ENCODE peak calls at places on chromosomes 2 and 18, in ten cellular contexts. One of them, this sample, is unnamed.

GRCh38 chr2:84435331-84436081 is 23.6 kb downstream of the SUCLG1 start:
- DNase-seq in fibroblast of the aortic adventitia: peak
- DNase-seq in GM06990: no peak
- DNase-seq in cardiac muscle cell: no peak
- DNase-seq in epithelial cell of esophagus: no peak
- DNase-seq in GM12865: no peak
- DNase-seq in fibroblast of pulmonary artery: peak
- DNase-seq in tibial artery: no peak
- DNase-seq in A549: no peak
- DNase-seq in effector memory CD4-positive, alpha-beta T cell: no peak
- DNase-seq in this sample: no peak

GRCh38 chr2:167855211-167855610 is 392.2 kb downstream of the STK39 start:
- DNase-seq in fibroblast of the aortic adventitia: no peak
- DNase-seq in GM06990: no peak
- DNase-seq in cardiac muscle cell: no peak
- DNase-seq in epithelial cell of esophagus: no peak
- DNase-seq in GM12865: no peak
- DNase-seq in fibroblast of pulmonary artery: no peak
- DNase-seq in tibial artery: no peak
- DNase-seq in A549: no peak
- DNase-seq in effector memory CD4-positive, alpha-beta T cell: no peak
- DNase-seq in this sample: no peak

GRCh38 chr2:8553643-8554042 is 128.2 kb upstream of the ID2 start:
- DNase-seq in fibroblast of the aortic adventitia: no peak
- DNase-seq in GM06990: no peak
- DNase-seq in cardiac muscle cell: no peak
- DNase-seq in epithelial cell of esophagus: no peak
- DNase-seq in GM12865: no peak
- DNase-seq in fibroblast of pulmonary artery: no peak
- DNase-seq in tibial artery: no peak
- DNase-seq in A549: no peak
- DNase-seq in effector memory CD4-positive, alpha-beta T cell: no peak
- DNase-seq in this sample: no peak

GRCh38 chr2:219124379-219125110 is 36.1 kb downstream of the NHEJ1 start:
- DNase-seq in fibroblast of the aortic adventitia: peak
- DNase-seq in GM06990: no peak
- DNase-seq in cardiac muscle cell: no peak
- DNase-seq in epithelial cell of esophagus: no peak
- DNase-seq in GM12865: no peak
- DNase-seq in fibroblast of pulmonary artery: peak
- DNase-seq in tibial artery: no peak
- DNase-seq in A549: no peak
- DNase-seq in effector memory CD4-positive, alpha-beta T cell: no peak
- DNase-seq in this sample: no peak

GRCh38 chr2:105243961-105244360 is 2.4 kb downstream of the GPR45 start:
- DNase-seq in fibroblast of the aortic adventitia: no peak
- DNase-seq in GM06990: no peak
- DNase-seq in cardiac muscle cell: peak
- DNase-seq in epithelial cell of esophagus: no peak
- DNase-seq in GM12865: no peak
- DNase-seq in fibroblast of pulmonary artery: no peak
- DNase-seq in tibial artery: no peak
- DNase-seq in A549: no peak
- DNase-seq in effector memory CD4-positive, alpha-beta T cell: no peak
- DNase-seq in this sample: no peak

GRCh38 chr2:215105607-215106354 is 32.6 kb downstream of the ABCA12 start:
- DNase-seq in fibroblast of the aortic adventitia: no peak
- DNase-seq in GM06990: no peak
- DNase-seq in cardiac muscle cell: no peak
- DNase-seq in epithelial cell of esophagus: peak
- DNase-seq in GM12865: no peak
- DNase-seq in fibroblast of pulmonary artery: peak
- DNase-seq in tibial artery: no peak
- DNase-seq in A549: peak
- DNase-seq in effector memory CD4-positive, alpha-beta T cell: no peak
- DNase-seq in this sample: no peak

GRCh38 chr2:8416836-8417832 is 264.7 kb upstream of the ID2 start:
- DNase-seq in fibroblast of the aortic adventitia: no peak
- DNase-seq in GM06990: no peak
- DNase-seq in cardiac muscle cell: no peak
- DNase-seq in epithelial cell of esophagus: no peak
- DNase-seq in GM12865: no peak
- DNase-seq in fibroblast of pulmonary artery: no peak
- DNase-seq in tibial artery: peak
- DNase-seq in A549: no peak
- DNase-seq in effector memory CD4-positive, alpha-beta T cell: no peak
- DNase-seq in this sample: no peak

GRCh38 chr2:98552499-98553179 is 55.7 kb downstream of the COA5 start:
- DNase-seq in fibroblast of the aortic adventitia: no peak
- DNase-seq in GM06990: no peak
- DNase-seq in cardiac muscle cell: no peak
- DNase-seq in epithelial cell of esophagus: peak
- DNase-seq in GM12865: no peak
- DNase-seq in fibroblast of pulmonary artery: no peak
- DNase-seq in tibial artery: peak
- DNase-seq in A549: no peak
- DNase-seq in effector memory CD4-positive, alpha-beta T cell: no peak
- DNase-seq in this sample: no peak

GRCh38 chr2:144559242-144559641 is 39.3 kb upstream of the ZEB2 start:
- DNase-seq in fibroblast of the aortic adventitia: no peak
- DNase-seq in GM06990: no peak
- DNase-seq in cardiac muscle cell: no peak
- DNase-seq in epithelial cell of esophagus: no peak
- DNase-seq in GM12865: no peak
- DNase-seq in fibroblast of pulmonary artery: no peak
- DNase-seq in tibial artery: no peak
- DNase-seq in A549: no peak
- DNase-seq in effector memory CD4-positive, alpha-beta T cell: no peak
- DNase-seq in this sample: no peak

GRCh38 chr2:24175631-24176030 is 778 bp downstream of the FAM228A start:
- DNase-seq in fibroblast of the aortic adventitia: peak
- DNase-seq in GM06990: no peak
- DNase-seq in cardiac muscle cell: no peak
- DNase-seq in epithelial cell of esophagus: peak
- DNase-seq in GM12865: no peak
- DNase-seq in fibroblast of pulmonary artery: peak
- DNase-seq in tibial artery: no peak
- DNase-seq in A549: no peak
- DNase-seq in effector memory CD4-positive, alpha-beta T cell: no peak
- DNase-seq in this sample: no peak

GRCh38 chr2:188410504-188411235 is 119.0 kb downstream of the GULP1 start:
- DNase-seq in fibroblast of the aortic adventitia: no peak
- DNase-seq in GM06990: no peak
- DNase-seq in cardiac muscle cell: no peak
- DNase-seq in epithelial cell of esophagus: peak
- DNase-seq in GM12865: no peak
- DNase-seq in fibroblast of pulmonary artery: peak
- DNase-seq in tibial artery: no peak
- DNase-seq in A549: peak
- DNase-seq in effector memory CD4-positive, alpha-beta T cell: no peak
- DNase-seq in this sample: no peak

GRCh38 chr2:138997849-138998517 is 217.8 kb upstream of the NXPH2 start:
- DNase-seq in fibroblast of the aortic adventitia: peak
- DNase-seq in GM06990: no peak
- DNase-seq in cardiac muscle cell: no peak
- DNase-seq in epithelial cell of esophagus: peak
- DNase-seq in GM12865: no peak
- DNase-seq in fibroblast of pulmonary artery: no peak
- DNase-seq in tibial artery: no peak
- DNase-seq in A549: no peak
- DNase-seq in effector memory CD4-positive, alpha-beta T cell: no peak
- DNase-seq in this sample: no peak

GRCh38 chr2:47089083-47089464 is 66.0 kb downstream of the STPG4 start:
- DNase-seq in fibroblast of the aortic adventitia: peak
- DNase-seq in GM06990: no peak
- DNase-seq in cardiac muscle cell: no peak
- DNase-seq in epithelial cell of esophagus: peak
- DNase-seq in GM12865: no peak
- DNase-seq in fibroblast of pulmonary artery: peak
- DNase-seq in tibial artery: no peak
- DNase-seq in A549: peak
- DNase-seq in effector memory CD4-positive, alpha-beta T cell: no peak
- DNase-seq in this sample: no peak

GRCh38 chr2:119294671-119295070 is 71.0 kb downstream of the STEAP3 start:
- DNase-seq in fibroblast of the aortic adventitia: no peak
- DNase-seq in GM06990: no peak
- DNase-seq in cardiac muscle cell: no peak
- DNase-seq in epithelial cell of esophagus: no peak
- DNase-seq in GM12865: no peak
- DNase-seq in fibroblast of pulmonary artery: no peak
- DNase-seq in tibial artery: no peak
- DNase-seq in A549: no peak
- DNase-seq in effector memory CD4-positive, alpha-beta T cell: no peak
- DNase-seq in this sample: no peak
- H3K4me3 ChIP-seq in fibroblast of the aortic adventitia: no peak
- H3K4me3 ChIP-seq in GM06990: no peak
- H3K4me3 ChIP-seq in cardiac muscle cell: no peak
- H3K4me3 ChIP-seq in epithelial cell of esophagus: no peak
- H3K4me3 ChIP-seq in GM12865: no peak
- H3K4me3 ChIP-seq in fibroblast of pulmonary artery: no peak
- H3K4me3 ChIP-seq in tibial artery: no peak
- H3K4me3 ChIP-seq in A549: no peak
- H3K4me3 ChIP-seq in effector memory CD4-positive, alpha-beta T cell: no peak
- H3K4me3 ChIP-seq in this sample: no peak

GRCh38 chr2:147358375-147358774 is 486.5 kb upstream of the ACVR2A start:
- DNase-seq in fibroblast of the aortic adventitia: peak
- DNase-seq in GM06990: no peak
- DNase-seq in cardiac muscle cell: no peak
- DNase-seq in epithelial cell of esophagus: no peak
- DNase-seq in GM12865: no peak
- DNase-seq in fibroblast of pulmonary artery: no peak
- DNase-seq in tibial artery: no peak
- DNase-seq in A549: no peak
- DNase-seq in effector memory CD4-positive, alpha-beta T cell: no peak
- DNase-seq in this sample: no peak
- H3K4me3 ChIP-seq in fibroblast of the aortic adventitia: no peak
- H3K4me3 ChIP-seq in GM06990: no peak
- H3K4me3 ChIP-seq in cardiac muscle cell: no peak
- H3K4me3 ChIP-seq in epithelial cell of esophagus: no peak
- H3K4me3 ChIP-seq in GM12865: no peak
- H3K4me3 ChIP-seq in fibroblast of pulmonary artery: no peak
- H3K4me3 ChIP-seq in tibial artery: no peak
- H3K4me3 ChIP-seq in A549: no peak
- H3K4me3 ChIP-seq in effector memory CD4-positive, alpha-beta T cell: no peak
- H3K4me3 ChIP-seq in this sample: no peak

GRCh38 chr2:195535911-195536522 is 121.0 kb upstream of the SLC39A10 start:
- DNase-seq in fibroblast of the aortic adventitia: no peak
- DNase-seq in GM06990: peak
- DNase-seq in cardiac muscle cell: no peak
- DNase-seq in epithelial cell of esophagus: no peak
- DNase-seq in GM12865: peak
- DNase-seq in fibroblast of pulmonary artery: no peak
- DNase-seq in tibial artery: no peak
- DNase-seq in A549: no peak
- DNase-seq in effector memory CD4-positive, alpha-beta T cell: peak
- DNase-seq in this sample: no peak

GRCh38 chr2:195531754-195532153 is 125.3 kb upstream of the SLC39A10 start:
- DNase-seq in fibroblast of the aortic adventitia: peak
- DNase-seq in GM06990: no peak
- DNase-seq in cardiac muscle cell: no peak
- DNase-seq in epithelial cell of esophagus: no peak
- DNase-seq in GM12865: no peak
- DNase-seq in fibroblast of pulmonary artery: peak
- DNase-seq in tibial artery: no peak
- DNase-seq in A549: no peak
- DNase-seq in effector memory CD4-positive, alpha-beta T cell: no peak
- DNase-seq in this sample: no peak

GRCh38 chr2:195532255-195532627 is 124.8 kb upstream of the SLC39A10 start:
- DNase-seq in fibroblast of the aortic adventitia: no peak
- DNase-seq in GM06990: no peak
- DNase-seq in cardiac muscle cell: no peak
- DNase-seq in epithelial cell of esophagus: no peak
- DNase-seq in GM12865: no peak
- DNase-seq in fibroblast of pulmonary artery: peak
- DNase-seq in tibial artery: no peak
- DNase-seq in A549: no peak
- DNase-seq in effector memory CD4-positive, alpha-beta T cell: no peak
- DNase-seq in this sample: no peak

GRCh38 chr2:195532628-195533271 is 124.3 kb upstream of the SLC39A10 start:
- DNase-seq in fibroblast of the aortic adventitia: peak
- DNase-seq in GM06990: peak
- DNase-seq in cardiac muscle cell: peak
- DNase-seq in epithelial cell of esophagus: no peak
- DNase-seq in GM12865: peak
- DNase-seq in fibroblast of pulmonary artery: peak
- DNase-seq in tibial artery: no peak
- DNase-seq in A549: peak
- DNase-seq in effector memory CD4-positive, alpha-beta T cell: no peak
- DNase-seq in this sample: no peak

DNA sequence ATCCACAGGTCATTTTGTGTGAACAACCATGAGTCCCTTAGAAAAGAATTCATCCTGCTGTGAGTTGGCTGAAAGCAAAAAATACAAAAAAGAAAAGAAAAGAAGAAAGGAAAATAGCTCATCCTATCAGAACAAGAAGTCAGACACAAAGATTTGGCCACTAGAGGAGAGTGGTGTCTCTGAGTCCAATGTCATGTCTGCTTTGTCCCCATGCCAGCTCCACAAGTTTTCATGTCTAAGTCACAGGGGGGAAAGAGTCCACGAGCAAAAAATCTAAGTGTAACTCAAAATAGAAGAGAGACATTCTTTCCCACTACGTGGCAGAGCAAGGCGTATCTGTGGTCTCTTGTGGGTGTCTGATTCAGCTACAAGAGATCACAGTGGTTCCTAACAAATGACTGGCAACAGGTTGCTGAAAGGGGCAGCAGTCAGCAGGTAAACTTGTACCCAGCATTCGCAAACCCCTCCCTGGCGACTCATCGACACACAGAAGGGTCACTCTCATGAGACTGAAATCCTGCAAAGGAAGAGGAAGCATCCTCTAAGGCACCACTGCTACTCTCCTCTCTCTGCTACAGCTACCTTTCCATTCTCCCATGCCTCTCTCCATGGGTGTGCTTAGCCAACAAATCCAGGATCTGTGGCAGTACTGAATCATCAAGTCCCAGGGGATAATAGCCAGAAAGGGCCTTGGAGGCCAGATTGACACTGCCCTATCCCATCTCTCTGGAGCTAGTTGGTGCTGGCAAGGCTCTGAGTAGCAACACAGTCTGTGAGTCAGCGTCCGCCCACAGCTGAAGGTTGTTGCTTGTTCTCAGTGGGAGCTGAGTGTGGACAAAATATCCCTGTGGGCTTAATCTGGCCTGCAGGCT is 123.0 kb upstream of the SLC39A10 start:
- DNase-seq in fibroblast of the aortic adventitia: peak
- DNase-seq in GM06990: no peak
- DNase-seq in cardiac muscle cell: peak
- DNase-seq in epithelial cell of esophagus: peak
- DNase-seq in GM12865: peak
- DNase-seq in fibroblast of pulmonary artery: peak
- DNase-seq in tibial artery: peak
- DNase-seq in A549: peak
- DNase-seq in effector memory CD4-positive, alpha-beta T cell: peak
- DNase-seq in this sample: peak
- H3K4me3 ChIP-seq in fibroblast of the aortic adventitia: no peak
- H3K4me3 ChIP-seq in GM06990: no peak
- H3K4me3 ChIP-seq in cardiac muscle cell: no peak
- H3K4me3 ChIP-seq in epithelial cell of esophagus: no peak
- H3K4me3 ChIP-seq in GM12865: peak
- H3K4me3 ChIP-seq in fibroblast of pulmonary artery: no peak
- H3K4me3 ChIP-seq in tibial artery: peak
- H3K4me3 ChIP-seq in A549: no peak
- H3K4me3 ChIP-seq in effector memory CD4-positive, alpha-beta T cell: peak
- H3K4me3 ChIP-seq in this sample: no peak

GRCh38 chr18:37252854-37253396 is 312.7 kb downstream of the CELF4 start:
- DNase-seq in fibroblast of the aortic adventitia: no peak
- DNase-seq in GM06990: no peak
- DNase-seq in cardiac muscle cell: no peak
- DNase-seq in epithelial cell of esophagus: no peak
- DNase-seq in GM12865: peak
- DNase-seq in fibroblast of pulmonary artery: no peak
- DNase-seq in tibial artery: no peak
- DNase-seq in A549: no peak
- DNase-seq in effector memory CD4-positive, alpha-beta T cell: no peak
- DNase-seq in this sample: no peak
- H3K4me3 ChIP-seq in fibroblast of the aortic adventitia: no peak
- H3K4me3 ChIP-seq in GM06990: no peak
- H3K4me3 ChIP-seq in cardiac muscle cell: peak
- H3K4me3 ChIP-seq in epithelial cell of esophagus: no peak
- H3K4me3 ChIP-seq in GM12865: no peak
- H3K4me3 ChIP-seq in fibroblast of pulmonary artery: no peak
- H3K4me3 ChIP-seq in tibial artery: no peak
- H3K4me3 ChIP-seq in A549: no peak
- H3K4me3 ChIP-seq in effector memory CD4-positive, alpha-beta T cell: no peak
- H3K4me3 ChIP-seq in this sample: no peak